ENCODE peak calls at places on chromosomes 4 and X, in four cellular contexts. One of them, this sample, is unnamed.

GRCh38 chr4:176778063-176778462 is 14.7 kb downstream of the VEGFC start:
- DNase-seq in Panc1: no peak
- DNase-seq in SK-N-SH: no peak
- DNase-seq in HepG2: no peak
- DNase-seq in this sample: no peak

GRCh38 chrX:50447535-50447934 is 23.1 kb downstream of the DGKK start:
- DNase-seq in Panc1: no peak
- DNase-seq in SK-N-SH: no peak
- DNase-seq in HepG2: peak
- DNase-seq in this sample: no peak

GRCh38 chrX:100447563-100448397 is 37.7 kb upstream of the PCDH19 start:
- DNase-seq in SK-N-SH: peak
- DNase-seq in Panc1: peak
- DNase-seq in HepG2: no peak
- DNase-seq in this sample: peak

GRCh38 chr4:83323136-83323535 is 11.5 kb downstream of the HPSE start:
- DNase-seq in SK-N-SH: no peak
- DNase-seq in HepG2: peak
- DNase-seq in Panc1: no peak
- DNase-seq in this sample: no peak

GRCh38 chr4:30776451-30776850 is 56.3 kb downstream of the PCDH7 start:
- DNase-seq in HepG2: no peak
- DNase-seq in SK-N-SH: no peak
- DNase-seq in Panc1: no peak
- DNase-seq in this sample: no peak

GRCh38 chr4:88765729-88766128 is 68.1 kb upstream of the NAP1L5 start:
- DNase-seq in HepG2: no peak
- DNase-seq in SK-N-SH: no peak
- DNase-seq in Panc1: no peak
- DNase-seq in this sample: no peak

GRCh38 chr4:100367451-100367850 is 150.4 kb downstream of the EMCN start:
- DNase-seq in Panc1: no peak
- DNase-seq in HepG2: no peak
- DNase-seq in SK-N-SH: no peak
- DNase-seq in this sample: no peak

GRCh38 chr4:162700358-162700757 is 466.3 kb downstream of the NAF1 start:
- DNase-seq in Panc1: no peak
- DNase-seq in HepG2: no peak
- DNase-seq in SK-N-SH: no peak
- DNase-seq in this sample: no peak

GRCh38 chrX:12975670-12975965 is 708 bp downstream of the TMSB4X start:
- DNase-seq in HepG2: no peak
- DNase-seq in Panc1: no peak
- DNase-seq in SK-N-SH: no peak
- DNase-seq in this sample: no peak

GRCh38 chrX:34426334-34426733 is 230.8 kb downstream of the TMEM47 start:
- DNase-seq in SK-N-SH: no peak
- DNase-seq in HepG2: no peak
- DNase-seq in Panc1: no peak
- DNase-seq in this sample: no peak

GRCh38 chrX:1485033-1485432 is 32.3 kb upstream of the ASMTL start:
- DNase-seq in HepG2: no peak
- DNase-seq in SK-N-SH: no peak
- DNase-seq in Panc1: no peak
- DNase-seq in this sample: no peak

GRCh38 chr4:7189475-7190277 is 2.7 kb upstream of the SORCS2 start:
- DNase-seq in Panc1: no peak
- DNase-seq in HepG2: peak
- DNase-seq in SK-N-SH: no peak
- DNase-seq in this sample: no peak

GRCh38 chr4:111263836-111264235 is 641.0 kb upstream of the PITX2 start:
- DNase-seq in Panc1: no peak
- DNase-seq in SK-N-SH: no peak
- DNase-seq in HepG2: no peak
- DNase-seq in this sample: no peak

GRCh38 chr4:87133183-87133582 is 87.2 kb downstream of the KLHL8 start:
- DNase-seq in Panc1: no peak
- DNase-seq in HepG2: no peak
- DNase-seq in SK-N-SH: no peak
- DNase-seq in this sample: no peak

GRCh38 chr4:175377203-175377602 is 434.9 kb downstream of the GPM6A start:
- DNase-seq in SK-N-SH: no peak
- DNase-seq in Panc1: no peak
- DNase-seq in HepG2: no peak
- DNase-seq in this sample: no peak

GRCh38 chrX:48083212-48083611 is 11.8 kb upstream of the ZNF630 start:
- DNase-seq in Panc1: no peak
- DNase-seq in HepG2: peak
- DNase-seq in SK-N-SH: peak
- DNase-seq in this sample: peak

DNA sequence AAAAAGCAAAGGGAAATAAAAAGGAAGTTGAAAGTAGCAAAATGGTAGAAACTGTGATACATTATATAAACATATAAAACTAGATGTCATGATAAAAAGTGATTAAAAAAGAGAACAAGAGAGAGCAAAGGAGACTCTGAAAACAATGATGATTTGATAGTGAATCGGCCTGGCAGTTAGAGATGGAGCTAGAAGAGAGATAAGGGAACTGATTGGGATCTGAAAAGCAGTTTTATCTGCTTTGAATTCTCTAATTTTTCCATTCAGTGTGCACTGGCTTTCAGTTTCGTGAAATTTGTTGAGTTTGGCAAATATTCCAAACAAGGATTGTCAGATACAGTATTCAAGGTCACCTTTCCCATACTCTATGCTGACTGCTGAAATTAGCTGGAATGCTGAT is 21.9 kb upstream of the CCSER1 start:
- DNase-seq in SK-N-SH: no peak
- DNase-seq in Panc1: no peak
- DNase-seq in HepG2: no peak
- DNase-seq in this sample: no peak
- TF ChIP-seq SIN3A in SK-N-SH: no peak
- TF ChIP-seq SIN3A in Panc1: no peak
- TF ChIP-seq SIN3A in HepG2: no peak
- TF ChIP-seq SIN3A in this sample: no peak

GRCh38 chr4:105170703-105171102 is 24.0 kb downstream of the TET2 start:
- DNase-seq in SK-N-SH: no peak
- DNase-seq in Panc1: no peak
- DNase-seq in HepG2: no peak
- DNase-seq in this sample: no peak
- TF ChIP-seq SIN3A in SK-N-SH: no peak
- TF ChIP-seq SIN3A in Panc1: no peak
- TF ChIP-seq SIN3A in HepG2: no peak
- TF ChIP-seq SIN3A in this sample: no peak

GRCh38 chrX:119479845-119480244 is 11.6 kb downstream of the SLC25A5 start:
- DNase-seq in SK-N-SH: no peak
- DNase-seq in HepG2: no peak
- DNase-seq in Panc1: no peak
- DNase-seq in this sample: no peak
- TF ChIP-seq SIN3A in SK-N-SH: no peak
- TF ChIP-seq SIN3A in HepG2: no peak
- TF ChIP-seq SIN3A in Panc1: no peak
- TF ChIP-seq SIN3A in this sample: no peak

GRCh38 chrX:66638591-66639500 is at the start of gene EDA2R:
- DNase-seq in Panc1: no peak
- DNase-seq in SK-N-SH: peak
- DNase-seq in HepG2: peak
- DNase-seq in this sample: peak
- TF ChIP-seq SIN3A in Panc1: no peak
- TF ChIP-seq SIN3A in SK-N-SH: no peak
- TF ChIP-seq SIN3A in HepG2: no peak
- TF ChIP-seq SIN3A in this sample: no peak

GRCh38 chrX:39857780-39858179 is 240.0 kb downstream of the BCOR start:
- DNase-seq in Panc1: no peak
- DNase-seq in HepG2: no peak
- DNase-seq in SK-N-SH: no peak
- DNase-seq in this sample: no peak

GRCh38 chrX:39856472-39857121 is 241.2 kb downstream of the BCOR start:
- DNase-seq in Panc1: no peak
- DNase-seq in HepG2: no peak
- DNase-seq in SK-N-SH: no peak
- DNase-seq in this sample: no peak

GRCh38 chrX:39854772-39855747 is 242.7 kb downstream of the BCOR start:
- DNase-seq in HepG2: no peak
- DNase-seq in Panc1: no peak
- DNase-seq in SK-N-SH: no peak
- DNase-seq in this sample: no peak

GRCh38 chrX:39853417-39853816 is 244.3 kb downstream of the BCOR start:
- DNase-seq in Panc1: no peak
- DNase-seq in HepG2: no peak
- DNase-seq in SK-N-SH: no peak
- DNase-seq in this sample: no peak

DNA sequence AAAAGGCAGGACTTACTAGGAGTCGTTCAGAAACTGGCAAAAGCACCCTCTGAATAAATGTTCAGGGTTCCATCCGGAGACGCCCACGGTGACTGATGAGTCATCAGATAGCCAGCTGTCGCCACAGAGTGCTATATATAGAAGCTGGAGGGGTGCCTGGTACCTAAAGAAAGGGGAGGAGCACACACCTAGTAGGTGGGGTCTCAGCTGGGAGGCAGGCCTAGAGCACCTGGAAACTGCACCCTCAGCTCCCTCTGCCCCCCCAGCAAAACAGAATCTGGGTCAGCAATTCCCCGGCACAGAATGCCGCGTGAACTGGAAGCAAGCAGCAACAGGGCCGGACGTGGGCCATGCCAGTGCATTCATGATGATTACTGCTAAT is 242.0 kb downstream of the BCOR start:
- DNase-seq in Panc1: no peak
- DNase-seq in HepG2: no peak
- DNase-seq in SK-N-SH: no peak
- DNase-seq in this sample: no peak
- TF ChIP-seq SIN3A in Panc1: no peak
- TF ChIP-seq SIN3A in HepG2: no peak
- TF ChIP-seq SIN3A in SK-N-SH: no peak
- TF ChIP-seq SIN3A in this sample: no peak

GRCh38 chr4:172344266-172344772 is 531.1 kb downstream of the GALNTL6 start:
- DNase-seq in HepG2: no peak
- DNase-seq in SK-N-SH: peak
- DNase-seq in Panc1: no peak
- DNase-seq in this sample: no peak
- TF ChIP-seq SIN3A in HepG2: no peak
- TF ChIP-seq SIN3A in SK-N-SH: no peak
- TF ChIP-seq SIN3A in Panc1: no peak
- TF ChIP-seq SIN3A in this sample: no peak

GRCh38 chr4:1539132-1539755 is 133.0 kb upstream of the NKX1-1 start:
- DNase-seq in Panc1: no peak
- DNase-seq in HepG2: no peak
- DNase-seq in SK-N-SH: no peak
- DNase-seq in this sample: no peak
- TF ChIP-seq SIN3A in Panc1: no peak
- TF ChIP-seq SIN3A in HepG2: no peak
- TF ChIP-seq SIN3A in SK-N-SH: no peak
- TF ChIP-seq SIN3A in this sample: no peak

DNA sequence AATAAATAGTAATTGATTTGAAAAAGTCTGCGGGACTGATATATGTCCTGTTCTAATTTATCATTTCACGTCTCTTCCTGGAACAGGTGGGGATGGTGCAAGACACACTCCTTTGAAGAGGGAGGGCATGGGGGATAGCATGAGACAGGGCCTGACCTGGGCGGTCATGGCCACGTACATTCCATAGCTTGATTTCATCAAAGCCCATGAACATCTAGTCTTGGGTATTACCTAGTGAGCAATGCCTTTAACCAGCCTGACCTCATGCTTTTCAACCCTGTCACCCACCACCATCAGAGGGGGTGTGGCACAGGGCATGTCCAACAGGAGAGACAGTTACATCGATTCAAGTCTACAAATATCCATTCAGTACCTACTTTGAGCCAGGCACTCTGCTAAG is 52.3 kb upstream of the HOPX start:
- DNase-seq in HepG2: no peak
- DNase-seq in Panc1: no peak
- DNase-seq in SK-N-SH: no peak
- DNase-seq in this sample: no peak
- TF ChIP-seq SIN3A in HepG2: no peak
- TF ChIP-seq SIN3A in Panc1: no peak
- TF ChIP-seq SIN3A in SK-N-SH: no peak
- TF ChIP-seq SIN3A in this sample: no peak